ENCODE peak calls at places on chromosomes 16 and 17, in seven cellular contexts. Z is PC-3, W is endodermal cell, N is cardiac muscle cell, G is tibial artery, S is OCI-LY7, Y is gastrocnemius medialis. H is an unnamed sample. For H3K9me3, the result is how much of the 10 kb centered on the place peaks cover.

GRCh38 chr17:55814377-55814776 is 63.5 kb downstream of the PCTP start:
- DNase-seq in Z (no peak), W (no peak), N (no peak), G (no peak), S (no peak), Y (no peak), H (no peak)

GRCh38 chr17:74194682-74195081 is 8.8 kb upstream of the RPL38 start:
- DNase-seq in Z (no peak), W (peak), N (no peak), G (no peak), S (no peak), Y (no peak), H (no peak)

GRCh38 chr16:49338867-49339266 is 34.7 kb upstream of the C16orf78 start:
- DNase-seq in Z (no peak), W (no peak), N (no peak), G (no peak), S (peak), Y (no peak), H (no peak)

GRCh38 chr16:48123104-48123788 is 32.5 kb downstream of the ABCC12 start:
- DNase-seq in Z (peak), W (no peak), N (no peak), G (no peak), S (no peak), Y (no peak), H (no peak)

GRCh38 chr16:8958344-8958808 is 5.3 kb downstream of the USP7 start:
- DNase-seq in Z (peak), W (peak), N (no peak), G (peak), S (peak), Y (peak), H (no peak)

GRCh38 chr17:44095647-44096496 is 25.3 kb downstream of the G6PC3 start:
- DNase-seq in Z (peak), W (peak), N (peak), G (peak), S (no peak), Y (peak), H (peak)

GRCh38 chr16:79415983-79416641 is 184.4 kb downstream of the MAF start:
- DNase-seq in Z (no peak), W (no peak), N (no peak), G (no peak), S (no peak), Y (no peak), H (no peak)

GRCh38 chr17:57035971-57036481 is 49.0 kb upstream of the AKAP1 start:
- DNase-seq in Z (peak), W (no peak), N (no peak), G (no peak), S (no peak), Y (no peak), H (no peak)

GRCh38 chr16:66130296-66130910 is 236.1 kb upstream of the CDH5 start:
- DNase-seq in Z (peak), W (peak), N (no peak), G (no peak), S (no peak), Y (no peak), H (no peak)

GRCh38 chr17:72346306-72346705 is 225.5 kb downstream of the SOX9 start:
- DNase-seq in Z (no peak), W (no peak), N (no peak), G (no peak), S (no peak), Y (no peak), H (no peak)

GRCh38 chr16:81527477-81528178 is 83.0 kb downstream of the CMIP start:
- DNase-seq in Z (peak), W (no peak), N (no peak), G (no peak), S (no peak), Y (no peak), H (no peak)

GRCh38 chr17:57918017-57918895 is 37.0 kb downstream of the CUEDC1 start:
- DNase-seq in Z (peak), W (peak), N (no peak), G (no peak), S (no peak), Y (no peak), H (peak)

GRCh38 chr17:74130276-74130675 is 73.2 kb upstream of the RPL38 start:
- DNase-seq in Z (no peak), W (peak), N (no peak), G (no peak), S (no peak), Y (no peak), H (no peak)

GRCh38 chr17:76089680-76090516 is 10.9 kb downstream of the ZACN start:
- DNase-seq in Z (no peak), W (no peak), N (no peak), G (no peak), S (no peak), Y (no peak), H (no peak)

GRCh38 chr17:17140590-17140980 is 65.5 kb downstream of the PLD6 start:
- DNase-seq in Z (peak), W (peak), N (no peak), G (no peak), S (no peak), Y (no peak), H (no peak)

GRCh38 chr17:9406046-9406631 is 169.5 kb downstream of the STX8 start:
- DNase-seq in Z (no peak), W (no peak), N (no peak), G (no peak), S (no peak), Y (no peak), H (no peak)

GRCh38 chr16:55756963-55757362 is 75.9 kb downstream of the CES1 start:
- DNase-seq in Z (no peak), W (no peak), N (no peak), G (no peak), S (no peak), Y (no peak), H (no peak)

GRCh38 chr16:78770353-78771091 is 671.1 kb downstream of the WWOX start:
- DNase-seq in Z (peak), W (peak), N (peak), G (peak), S (peak), Y (peak), H (peak)

GRCh38 chr17:31487648-31488263 is 96.3 kb downstream of the RAB11FIP4 start:
- DNase-seq in Z (peak), W (peak), N (peak), G (peak), S (peak), Y (peak), H (peak)

GRCh38 chr17:41657164-41657754 is 31.4 kb upstream of the EIF1 start:
- DNase-seq in Z (no peak), W (peak), N (no peak), G (no peak), S (no peak), Y (no peak), H (no peak)

GRCh38 chr17:951388-952132 is 28.0 kb downstream of the NXN start:
- DNase-seq in Z (peak), W (peak), N (peak), G (no peak), S (no peak), Y (no peak), H (peak)

GRCh38 chr16:52499061-52499460 is 47.9 kb downstream of the TOX3 start:
- DNase-seq in Z (no peak), W (no peak), N (no peak), G (no peak), S (no peak), Y (no peak), H (no peak)

GRCh38 chr16:57042157-57043111 is 49.9 kb upstream of the CPNE2 start:
- DNase-seq in Z (no peak), W (no peak), N (no peak), G (no peak), S (peak), Y (no peak), H (no peak)

GRCh38 chr17:3697157-3697515 is 1.2 kb upstream of the P2RX5 start:
- DNase-seq in Z (no peak), W (no peak), N (no peak), G (no peak), S (no peak), Y (no peak), H (no peak)

GRCh38 chr17:9979463-9979995 is 74.5 kb upstream of the RCVRN start:
- DNase-seq in Z (no peak), W (peak), N (no peak), G (no peak), S (no peak), Y (no peak), H (no peak)

GRCh38 chr17:43864161-43864706 is 17.3 kb downstream of the CD300LG start:
- DNase-seq in Z (no peak), W (peak), N (no peak), G (no peak), S (no peak), Y (no peak), H (no peak)

GRCh38 chr17:72683506-72684404 is 408.7 kb downstream of the SLC39A11 start:
- DNase-seq in Z (peak), W (peak), N (peak), G (no peak), S (no peak), Y (peak), H (peak)

GRCh38 chr16:10981697-10982216 is 37.4 kb downstream of the CLEC16A start:
- DNase-seq in Z (peak), W (peak), N (no peak), G (no peak), S (peak), Y (no peak), H (peak)

GRCh38 chr16:49443576-49443975 is 70.0 kb downstream of the C16orf78 start:
- DNase-seq in Z (no peak), W (no peak), N (no peak), G (no peak), S (no peak), Y (no peak), H (peak)

GRCh38 chr17:27241346-27241946 is 52.5 kb upstream of the WSB1 start:
- DNase-seq in Z (peak), W (peak), N (no peak), G (no peak), S (no peak), Y (no peak), H (peak)

GRCh38 chr17:45814622-45815606 is 29.8 kb upstream of the SPPL2C start:
- DNase-seq in Z (no peak), W (no peak), N (no peak), G (no peak), S (no peak), Y (no peak), H (no peak)

GRCh38 chr17:47717845-47718621 is 15.0 kb upstream of the TBX21 start:
- DNase-seq in Z (peak), W (no peak), N (no peak), G (no peak), S (no peak), Y (no peak), H (no peak)

GRCh38 chr16:14202697-14203096 is 131.6 kb downstream of the MRTFB start:
- DNase-seq in Z (peak), W (no peak), N (no peak), G (no peak), S (no peak), Y (no peak), H (peak)

GRCh38 chr16:49469930-49470451 is 96.4 kb downstream of the C16orf78 start:
- DNase-seq in Z (no peak), W (peak), N (no peak), G (peak), S (no peak), Y (no peak), H (peak)

GRCh38 chr17:77568540-77568939 is 390.0 kb upstream of the TNRC6C start:
- DNase-seq in Z (no peak), W (peak), N (no peak), G (no peak), S (no peak), Y (no peak), H (no peak)

GRCh38 chr17:64706224-64707076 is 44.3 kb upstream of the SMURF2 start:
- DNase-seq in Z (peak), W (no peak), N (no peak), G (no peak), S (no peak), Y (no peak), H (no peak)

GRCh38 chr17:57563968-57564367 is 181.1 kb downstream of the CCDC182 start:
- DNase-seq in Z (no peak), W (no peak), N (no peak), G (no peak), S (no peak), Y (no peak), H (no peak)

GRCh38 chr16:17448640-17449638 is 21.8 kb downstream of the XYLT1 start:
- DNase-seq in Z (no peak), W (no peak), N (no peak), G (peak), S (peak), Y (peak), H (no peak)

GRCh38 chr16:89563639-89564392 is 3.3 kb downstream of the RPL13 start:
- DNase-seq in Z (no peak), W (no peak), N (no peak), G (no peak), S (no peak), Y (peak), H (no peak)

GRCh38 chr16:89561195-89562026 is 929 bp downstream of the RPL13 start:
- DNase-seq in Z (no peak), W (no peak), N (no peak), G (no peak), S (no peak), Y (no peak), H (no peak)

GRCh38 chr16:89564476-89565255 is 4.2 kb downstream of the RPL13 start:
- DNase-seq in Z (no peak), W (peak), N (peak), G (no peak), S (peak), Y (no peak), H (no peak)

GRCh38 chr16:89562027-89562599 is 1.6 kb downstream of the RPL13 start:
- DNase-seq in Z (peak), W (peak), N (no peak), G (no peak), S (peak), Y (no peak), H (no peak)

GRCh38 chr16:89562939-89563338 is 2.5 kb downstream of the RPL13 start:
- DNase-seq in Z (no peak), W (no peak), N (no peak), G (no peak), S (no peak), Y (no peak), H (no peak)
- H3K4me3 ChIP-seq in Z (peak), W (peak), N (no peak), G (no peak), S (peak), Y (no peak), H (no peak)

DNA sequence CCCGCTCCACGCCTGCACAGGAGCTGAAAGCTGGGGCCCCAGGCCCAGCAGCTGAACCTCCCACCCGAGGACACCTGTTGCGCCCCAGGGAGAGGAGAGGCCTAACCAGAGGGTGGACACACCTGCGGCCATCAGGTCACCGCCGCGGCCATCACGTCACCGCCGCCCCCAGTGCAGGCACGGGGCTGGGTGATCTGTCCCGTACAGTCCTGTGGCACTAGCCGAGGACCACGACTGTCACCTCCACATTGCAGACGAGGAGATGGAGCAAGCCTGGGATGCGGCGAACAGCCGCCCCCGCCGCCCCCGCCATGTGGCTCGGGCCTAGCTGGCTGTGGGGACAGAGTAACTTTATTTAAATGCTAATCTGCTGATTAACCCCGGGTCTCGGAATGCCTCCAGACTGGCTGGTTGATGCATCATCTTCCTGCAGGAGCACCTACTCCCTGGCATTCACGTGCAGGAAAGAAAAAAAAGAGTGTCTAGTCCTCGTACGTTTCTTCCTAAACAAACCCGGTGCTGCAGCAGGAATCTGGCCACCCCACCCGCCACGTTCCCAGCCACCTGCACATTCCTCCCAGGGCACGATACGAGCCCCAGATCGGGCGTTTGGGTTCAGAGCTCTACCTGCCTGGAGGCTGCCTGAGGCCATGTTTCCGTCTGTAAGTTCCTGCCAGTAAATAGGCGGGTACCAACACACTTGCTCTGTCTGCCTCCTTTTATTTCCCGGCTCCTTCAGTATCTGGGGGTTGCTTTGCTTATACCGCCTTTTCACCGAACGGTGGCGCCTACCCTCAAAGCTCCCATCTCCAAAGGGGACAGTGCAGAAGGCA is 29.9 kb downstream of the PIEZO1 start:
- DNase-seq in Z (peak), W (peak), N (no peak), G (no peak), S (peak), Y (no peak), H (no peak)
- TF ChIP-seq CTCF in Z (no peak), W (peak), N (no peak), G (no peak), S (peak), Y (no peak), H (no peak)

GRCh38 chr17:61650749-61651148 is 59.7 kb upstream of the NACA2 start:
- DNase-seq in Z (no peak), W (no peak), N (no peak), G (no peak), S (no peak), Y (no peak), H (no peak)
- H3K9me3 ChIP-seq in Z (under half), W (under half), N (under half), G (under half), S (under half), Y (under half), H (under half)

GRCh38 chr16:69195371-69196029 is 8.5 kb downstream of the SNTB2 start:
- DNase-seq in Z (no peak), W (no peak), N (no peak), G (no peak), S (no peak), Y (no peak), H (no peak)
- H3K4me3 ChIP-seq in Z (no peak), W (no peak), N (no peak), G (no peak), S (no peak), Y (no peak), H (no peak)

GRCh38 chr16:318628-319027 is 33.9 kb downstream of the AXIN1 start:
- DNase-seq in Z (no peak), W (peak), N (peak), G (no peak), S (no peak), Y (no peak), H (no peak)
- TF ChIP-seq CTCF in Z (peak), W (peak), N (no peak), G (no peak), S (peak), Y (no peak), H (peak)

GRCh38 chr16:63787014-63787413 is 1334.8 kb downstream of the CDH11 start:
- DNase-seq in Z (no peak), W (no peak), N (no peak), G (no peak), S (peak), Y (no peak), H (no peak)

DNA sequence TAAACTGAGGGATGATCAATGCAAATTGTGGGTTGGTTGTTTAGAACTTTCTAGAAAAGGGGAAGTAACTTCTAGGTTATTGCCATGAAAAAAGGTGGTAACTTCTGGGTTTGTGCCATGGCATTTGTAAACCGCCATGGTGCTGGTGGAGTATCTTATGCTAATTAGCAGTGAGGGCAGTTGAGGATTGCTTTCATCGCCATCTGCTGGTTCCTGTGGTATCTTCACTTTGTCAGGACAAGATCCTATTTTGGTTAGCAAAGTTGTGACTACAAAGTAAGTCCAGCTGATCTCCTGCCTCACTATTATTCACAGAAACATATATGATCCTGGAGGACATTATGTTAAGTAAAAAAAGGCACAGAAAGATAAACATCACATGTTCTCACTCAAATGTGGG is 1332.3 kb downstream of the CDH11 start:
- DNase-seq in Z (peak), W (peak), N (no peak), G (no peak), S (peak), Y (no peak), H (no peak)
- H3K9me3 ChIP-seq in Z (under half), W (under half), N (under half), G (under half), S (under half), Y (under half), H (under half)

GRCh38 chr17:70242781-70243437 is 73.6 kb downstream of the KCNJ2 start:
- DNase-seq in Z (no peak), W (no peak), N (no peak), G (no peak), S (no peak), Y (no peak), H (no peak)
- H3K4me3 ChIP-seq in Z (no peak), W (no peak), N (no peak), G (no peak), S (no peak), Y (no peak), H (no peak)

DNA sequence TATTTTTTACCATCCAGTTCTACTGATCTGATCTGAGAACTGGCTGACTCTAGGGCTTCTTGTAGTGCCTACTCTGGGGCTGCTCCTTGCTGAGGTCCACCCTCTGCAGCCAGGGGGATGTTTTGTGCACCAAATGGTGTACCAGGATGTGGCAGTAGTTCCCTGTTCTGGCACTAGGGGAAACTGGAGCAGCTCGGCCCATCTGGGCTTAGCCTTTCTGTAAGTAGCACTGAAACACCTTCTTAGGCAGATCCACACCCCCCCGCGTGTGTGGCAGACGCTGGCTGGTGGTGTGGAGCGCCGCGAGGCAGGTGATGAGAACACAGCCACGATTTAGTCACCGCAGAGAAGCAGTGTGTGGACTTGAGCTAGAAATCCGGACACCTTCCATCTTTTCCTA is 17.0 kb downstream of the DUSP14 start:
- DNase-seq in Z (peak), W (peak), N (peak), G (no peak), S (peak), Y (no peak), H (peak)
- TF ChIP-seq CTCF in Z (peak), W (peak), N (peak), G (peak), S (peak), Y (no peak), H (peak)